ENCODE peak calls at places on chromosomes 3 and 15, in five cellular contexts. U is PC-3, L is OCI-LY7, G is PC-9, H is HCT116. P is an unnamed sample.

GRCh38 chr3:77871436-77871835 is 831.5 kb downstream of the ROBO2 start:
- DNase-seq in U (no peak), L (no peak), G (no peak), H (no peak), P (no peak)

GRCh38 chr3:66618066-66618465 is 117.2 kb upstream of the LRIG1 start:
- DNase-seq in U (no peak), L (no peak), G (no peak), H (no peak), P (peak; percentile 52)

GRCh38 chr3:40173291-40173710 is 136.2 kb upstream of the EIF1B start:
- DNase-seq in U (no peak), L (no peak), G (no peak), H (no peak), P (no peak)

GRCh38 chr15:71083349-71083748 is 31.9 kb upstream of the THSD4 start:
- DNase-seq in U (no peak), L (no peak), G (no peak), H (no peak), P (peak; percentile 91)

GRCh38 chr3:12752803-12753202 is 6.3 kb downstream of the TMEM40 start:
- DNase-seq in U (peak; percentile 75), L (peak; percentile 44), G (peak; percentile 44), H (no peak), P (no peak)

GRCh38 chr3:193240850-193241706 is at the start of gene PLAAT1:
- DNase-seq in U (no peak), L (no peak), G (no peak), H (no peak), P (peak; percentile 49)

GRCh38 chr15:70140543-70141375 is 43.0 kb upstream of the TLE3 start:
- DNase-seq in U (no peak), L (no peak), G (no peak), H (no peak), P (peak; percentile 48)

GRCh38 chr3:81650187-81650586 is 111.3 kb downstream of the GBE1 start:
- DNase-seq in U (no peak), L (no peak), G (no peak), H (no peak), P (no peak)

GRCh38 chr3:11948331-11948730 is 55.9 kb upstream of the SYN2 start:
- DNase-seq in U (no peak), L (no peak), G (no peak), H (no peak), P (no peak)

GRCh38 chr3:74067296-74067695 is 442.6 kb upstream of the PDZRN3 start:
- DNase-seq in U (no peak), L (no peak), G (no peak), H (no peak), P (no peak)

GRCh38 chr3:156142649-156143048 is 22.3 kb downstream of the KCNAB1 start:
- DNase-seq in U (peak; percentile 65), L (no peak), G (no peak), H (no peak), P (no peak)

GRCh38 chr3:32894977-32895376 is 56.5 kb upstream of the CCR4 start:
- DNase-seq in U (no peak), L (no peak), G (no peak), H (no peak), P (no peak)

GRCh38 chr15:96333194-96334016 is 2.9 kb downstream of the NR2F2 start:
- DNase-seq in U (peak; percentile 19), L (no peak), G (no peak), H (no peak), P (peak; percentile 25)

GRCh38 chr3:47856669-47857068 is 53.7 kb downstream of the DHX30 start:
- DNase-seq in U (no peak), L (no peak), G (no peak), H (no peak), P (no peak)

GRCh38 chr3:64530434-64531049 is 157.3 kb downstream of the ADAMTS9 start:
- DNase-seq in U (peak; percentile 62), L (peak; percentile 31), G (peak; percentile 47), H (peak; percentile 21), P (peak; percentile 29)

GRCh38 chr3:123818324-123818920 is 65.7 kb downstream of the MYLK start:
- DNase-seq in U (no peak), L (no peak), G (no peak), H (no peak), P (peak; percentile 88)

GRCh38 chr15:38072507-38073277 is 138.3 kb downstream of the TMCO5A start:
- DNase-seq in U (peak; percentile 82), L (peak; percentile 92), G (peak; percentile 73), H (peak; percentile 76), P (peak; percentile 69)

GRCh38 chr3:183576487-183577107 is 21.1 kb upstream of the KLHL6 start:
- DNase-seq in U (no peak), L (peak; percentile 97), G (no peak), H (no peak), P (no peak)

GRCh38 chr15:23565395-23566069 is at the start of gene MKRN3:
- DNase-seq in U (no peak), L (no peak), G (peak; percentile 71), H (peak; percentile 87), P (peak; percentile 88)

GRCh38 chr3:52865994-52866393 is 31.2 kb upstream of the MUSTN1 start:
- DNase-seq in U (no peak), L (no peak), G (no peak), H (no peak), P (no peak)

GRCh38 chr3:123816673-123817207 is 67.4 kb downstream of the MYLK start:
- DNase-seq in U (no peak), L (no peak), G (no peak), H (no peak), P (peak; percentile 95)

GRCh38 chr15:100383302-100384107 is 41.7 kb upstream of the ADAMTS17 start:
- DNase-seq in U (peak; percentile 75), L (peak; percentile 17), G (peak; percentile 39), H (peak; percentile 8), P (peak; percentile 10)

GRCh38 chr3:65605876-65606432 is 432.8 kb downstream of the MAGI1 start:
- DNase-seq in U (peak; percentile 57), L (no peak), G (peak; percentile 64), H (no peak), P (no peak)

GRCh38 chr15:27808182-27808581 is 290.9 kb downstream of the OCA2 start:
- DNase-seq in U (no peak), L (no peak), G (no peak), H (no peak), P (no peak)

GRCh38 chr3:54121404-54122045 is 827 bp upstream of the CACNA2D3 start:
- DNase-seq in U (no peak), L (peak; percentile 20), G (no peak), H (no peak), P (no peak)

GRCh38 chr3:67601919-67602608 is 52.3 kb downstream of the SUCLG2 start:
- DNase-seq in U (no peak), L (no peak), G (no peak), H (no peak), P (peak; percentile 18)

GRCh38 chr3:127486337-127486944 is 104.1 kb downstream of the TPRA1 start:
- DNase-seq in U (no peak), L (no peak), G (no peak), H (no peak), P (no peak)

GRCh38 chr15:99453646-99454045 is 112.1 kb upstream of the MEF2A start:
- DNase-seq in U (no peak), L (no peak), G (no peak), H (no peak), P (no peak)

GRCh38 chr3:129845956-129846355 is 47.6 kb downstream of the TMCC1 start:
- DNase-seq in U (peak; percentile 6), L (no peak), G (no peak), H (no peak), P (no peak)

GRCh38 chr3:122533931-122534334 is 19.2 kb upstream of the KPNA1 start:
- DNase-seq in U (peak; percentile 100), L (no peak), G (peak; percentile 98), H (peak; percentile 78), P (peak; percentile 79)

GRCh38 chr15:74839526-74840395 is 3.2 kb downstream of the ULK3 start:
- DNase-seq in U (no peak), L (peak; percentile 60), G (no peak), H (no peak), P (no peak)

GRCh38 chr15:32866486-32867312 is 148.9 kb downstream of the GREM1 start:
- DNase-seq in U (no peak), L (no peak), G (no peak), H (no peak), P (no peak)

GRCh38 chr15:72423256-72423655 is 25.2 kb downstream of the TMEM202 start:
- DNase-seq in U (no peak), L (no peak), G (no peak), H (no peak), P (no peak)

GRCh38 chr3:5160926-5161858 is 26.3 kb upstream of the EDEM1 start:
- DNase-seq in U (peak; percentile 62), L (no peak), G (peak; percentile 66), H (peak; percentile 1), P (peak; percentile 22)

GRCh38 chr3:22450785-22451400 is 699.9 kb upstream of the ZNF385D start:
- DNase-seq in U (no peak), L (no peak), G (no peak), H (no peak), P (peak; percentile 44)

GRCh38 chr15:54033954-54034458 is 55.8 kb downstream of the UNC13C start:
- DNase-seq in U (no peak), L (no peak), G (no peak), H (no peak), P (no peak)

GRCh38 chr3:89314454-89314853 is 207.0 kb downstream of the EPHA3 start:
- DNase-seq in U (peak; percentile 61), L (peak; percentile 3), G (no peak), H (no peak), P (peak; percentile 42)

GRCh38 chr3:168071535-168071934 is 24.2 kb downstream of the GOLIM4 start:
- DNase-seq in U (peak; percentile 88), L (no peak), G (peak; percentile 75), H (peak; percentile 70), P (peak; percentile 97)

GRCh38 chr3:8536106-8537052 is 34.8 kb downstream of the LMCD1 start:
- DNase-seq in U (peak; percentile 37), L (no peak), G (no peak), H (no peak), P (peak; percentile 77)

DNA sequence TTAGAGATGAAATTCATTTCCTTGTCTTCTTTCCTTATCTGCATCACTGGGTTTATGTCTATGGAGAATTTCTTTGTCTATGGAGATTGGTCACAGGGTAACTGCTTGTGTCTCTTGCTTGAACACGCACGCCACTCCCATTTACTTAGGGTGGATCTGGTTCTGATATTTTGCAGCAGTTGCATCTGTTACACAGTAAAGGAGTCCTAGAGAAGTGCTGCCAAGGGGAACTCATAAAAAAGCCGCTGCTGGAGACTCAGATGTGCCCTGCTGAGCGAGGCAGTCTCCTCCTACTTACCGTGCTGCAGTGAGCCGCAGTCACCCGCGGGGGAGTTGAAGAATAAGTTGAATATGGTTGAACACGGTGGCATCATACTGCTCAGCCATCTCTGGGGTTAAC is 105.2 kb upstream of the KLHL25 start:
- DNase-seq in U (no peak), L (no peak), G (no peak), H (no peak), P (no peak)
- H2AFZ ChIP-seq in U (no peak overlapping the region), L (no peak overlapping the region), G (no peak overlapping the region), H (no peak overlapping the region), P (no peak overlapping the region)

GRCh38 chr3:134249442-134249841 is 1.2 kb downstream of the RYK start:
- DNase-seq in U (no peak), L (no peak), G (no peak), H (no peak), P (no peak)
- H3K27ac ChIP-seq in U (no peak overlapping the region), L (no peak overlapping the region), G (peak overlapping the region; percentile 62), H (peak overlapping the region; percentile 78), P (peak overlapping the region; percentile 74)

GRCh38 chr3:70702132-70702531 is 389.7 kb upstream of the MDFIC2 start:
- DNase-seq in U (no peak), L (no peak), G (no peak), H (no peak), P (no peak)
- H2AFZ ChIP-seq in U (no peak overlapping the region), L (no peak overlapping the region), G (no peak overlapping the region), H (no peak overlapping the region), P (no peak overlapping the region)

GRCh38 chr3:196063049-196063448 is 18.8 kb downstream of the TFRC start:
- DNase-seq in U (no peak), L (no peak), G (no peak), H (no peak), P (peak; percentile 31)
- H3K27ac ChIP-seq in U (no peak overlapping the region), L (no peak overlapping the region), G (peak overlapping the region; percentile 40), H (no peak overlapping the region), P (peak overlapping the region; percentile 30)